ENCODE peak calls at places on chromosome 7, in eight cellular contexts. B is dorsolateral prefrontal cortex, X is GM23248, D is upper lobe of right lung, Y is H7, Q is transverse colon, F is RWPE2, K is testis. J is an unnamed sample.

GRCh38 chr7:27873981-27874957 is 134.3 kb downstream of the TAX1BP1 start:
- DNase-seq in B (peak; percentile 49), X (peak; percentile 41), D (peak; percentile 77), Y (no peak), Q (peak; percentile 49), F (no peak), K (peak; percentile 88), J (no peak)

GRCh38 chr7:101532000-101532399 is 97.1 kb downstream of the MYL10 start:
- DNase-seq in B (no peak), X (no peak), D (no peak), Y (peak; percentile 59), Q (no peak), F (no peak), K (no peak), J (no peak)

GRCh38 chr7:55050286-55050685 is 31.5 kb downstream of the EGFR start:
- DNase-seq in B (no peak), X (no peak), D (no peak), Y (no peak), Q (no peak), F (no peak), K (no peak), J (no peak)

GRCh38 chr7:25831901-25832411 is 320.0 kb upstream of the NFE2L3 start:
- DNase-seq in B (no peak), X (no peak), D (no peak), Y (no peak), Q (no peak), F (no peak), K (no peak), J (no peak)

GRCh38 chr7:39130740-39131538 is 153.2 kb downstream of the POU6F2 start:
- DNase-seq in B (no peak), X (no peak), D (peak; percentile 70), Y (peak; percentile 16), Q (no peak), F (no peak), K (peak; percentile 22), J (no peak)

GRCh38 chr7:94382155-94382554 is 12.5 kb upstream of the COL1A2 start:
- DNase-seq in B (no peak), X (peak; percentile 88), D (no peak), Y (no peak), Q (no peak), F (no peak), K (no peak), J (no peak)

GRCh38 chr7:102916426-102916825 is 3.6 kb downstream of the LRRC17 start:
- DNase-seq in B (no peak), X (peak; percentile 85), D (no peak), Y (no peak), Q (no peak), F (no peak), K (no peak), J (no peak)

GRCh38 chr7:47743898-47744612 is 162.1 kb upstream of the TNS3 start:
- DNase-seq in B (no peak), X (no peak), D (no peak), Y (peak; percentile 64), Q (no peak), F (no peak), K (no peak), J (no peak)

GRCh38 chr7:151242181-151243044 is 6.1 kb downstream of the SMARCD3 start:
- DNase-seq in B (no peak), X (no peak), D (no peak), Y (peak; percentile 53), Q (no peak), F (peak; percentile 25), K (no peak), J (no peak)

GRCh38 chr7:151243045-151243349 is 5.5 kb downstream of the SMARCD3 start:
- DNase-seq in B (no peak), X (no peak), D (peak; percentile 54), Y (no peak), Q (no peak), F (no peak), K (no peak), J (no peak)

GRCh38 chr7:151244871-151245346 is 3.6 kb downstream of the SMARCD3 start:
- DNase-seq in B (no peak), X (no peak), D (no peak), Y (peak; percentile 85), Q (no peak), F (no peak), K (no peak), J (no peak)

GRCh38 chr7:151244156-151244870 is 4.2 kb downstream of the SMARCD3 start:
- DNase-seq in B (no peak), X (peak; percentile 68), D (no peak), Y (peak; percentile 90), Q (peak; percentile 51), F (peak; percentile 31), K (peak; percentile 68), J (no peak)

DNA sequence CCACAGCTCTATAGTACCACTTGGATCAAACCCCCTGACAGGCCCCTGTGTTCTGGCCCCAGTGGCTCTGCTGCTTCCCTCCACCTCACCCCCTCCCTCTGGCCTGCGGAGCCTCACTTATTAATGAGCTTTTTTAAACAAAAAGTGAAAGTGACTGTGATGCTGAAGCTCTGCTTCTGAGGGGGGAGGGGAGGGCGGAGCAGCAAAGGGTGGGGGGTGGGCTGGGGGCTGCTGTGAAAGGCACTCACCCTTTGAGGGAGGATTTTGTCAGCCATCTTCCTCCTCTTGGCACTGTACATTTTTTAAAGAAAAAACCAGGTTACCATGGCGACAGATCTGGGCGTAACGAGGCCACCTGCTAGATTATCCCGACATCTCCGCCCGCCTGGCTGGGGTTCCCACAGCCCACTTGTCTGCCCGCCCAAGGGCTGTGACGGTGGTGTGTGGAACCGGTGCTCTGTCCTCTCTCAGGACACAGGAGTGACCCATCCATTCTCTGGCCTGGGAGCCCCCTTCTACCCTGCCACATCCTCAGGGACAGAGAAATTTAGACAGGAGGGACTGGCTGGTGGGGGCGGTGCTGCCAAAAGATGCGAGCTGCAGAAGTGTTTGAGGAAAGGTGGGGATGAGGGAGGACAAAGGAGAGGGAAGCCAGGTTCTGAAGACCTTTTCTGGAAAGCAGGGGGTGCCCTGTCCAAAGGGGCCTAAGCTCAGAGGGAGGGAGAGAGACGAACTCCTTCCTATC is 4.9 kb downstream of the SMARCD3 start:
- DNase-seq in B (no peak), X (no peak), D (peak; percentile 48), Y (peak; percentile 66), Q (no peak), F (peak; percentile 35), K (no peak), J (no peak)
- H3K27me3 ChIP-seq in B (no peaks in the 10 kb centered on the region), X (no peaks in the 10 kb centered on the region), D (peaks cover 23% of the 10 kb centered on the region), Y (peaks cover 37% of the 10 kb centered on the region), Q (peaks cover 49% of the 10 kb centered on the region), F (peaks cover 9% of the 10 kb centered on the region), K (no peaks in the 10 kb centered on the region), J (no peaks in the 10 kb centered on the region)

DNA sequence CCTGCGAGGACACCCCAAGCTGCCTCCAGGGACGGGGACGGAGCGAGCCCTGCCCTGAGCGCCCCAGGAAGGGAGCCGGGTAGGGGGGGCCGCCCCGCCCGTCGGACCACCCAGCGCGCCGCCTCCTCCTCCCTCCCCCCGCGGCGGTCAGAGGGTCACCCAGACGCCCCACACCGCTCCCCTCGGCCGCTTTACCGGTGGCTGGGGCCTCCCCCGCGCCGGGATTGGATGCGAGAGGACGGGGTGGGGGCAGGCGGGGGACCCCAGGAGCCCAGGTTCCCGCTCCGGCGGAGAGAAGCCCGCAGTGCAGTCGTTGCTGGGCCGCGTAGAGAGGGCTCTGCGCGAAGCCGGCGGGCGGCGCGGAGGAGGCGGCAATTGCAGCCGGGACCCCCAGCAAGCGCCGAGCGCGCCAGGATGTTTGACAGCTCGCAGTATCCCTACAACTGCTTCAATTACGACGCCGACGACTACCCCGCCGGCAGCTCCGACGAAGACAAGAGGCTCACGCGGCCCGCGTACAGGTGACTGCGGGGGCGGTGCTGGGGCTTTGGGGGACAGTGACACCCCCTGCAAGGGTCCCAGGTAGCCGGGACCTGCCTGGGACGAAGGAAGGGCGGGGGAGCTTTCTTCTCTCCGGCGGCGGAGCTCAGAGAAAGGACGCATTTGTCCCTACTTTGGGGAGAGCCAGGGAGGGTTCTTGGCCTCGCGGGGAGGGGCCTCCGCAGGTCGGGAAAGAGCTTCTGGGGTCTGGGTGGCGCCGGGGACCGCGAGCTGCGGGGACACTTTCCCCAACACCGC is at the start of gene FOXL3:
- DNase-seq in B (no peak), X (no peak), D (peak; percentile 58), Y (peak; percentile 88), Q (no peak), F (no peak), K (no peak), J (peak; percentile 35)
- H3K27me3 ChIP-seq in B (peaks cover 58% of the 10 kb centered on the region), X (peaks cover 71% of the 10 kb centered on the region), D (peaks cover 51% of the 10 kb centered on the region), Y (peaks cover 17% of the 10 kb centered on the region), Q (peaks cover 67% of the 10 kb centered on the region), F (peaks cover 91% of the 10 kb centered on the region), K (no peaks in the 10 kb centered on the region), J (peaks cover 10% of the 10 kb centered on the region)

GRCh38 chr7:132576723-132577089 is 436 bp upstream of the PLXNA4 start:
- DNase-seq in B (no peak), X (peak; percentile 26), D (no peak), Y (peak; percentile 82), Q (no peak), F (no peak), K (no peak), J (no peak)

GRCh38 chr7:132577206-132578049 is 1.2 kb upstream of the PLXNA4 start:
- DNase-seq in B (peak; percentile 52), X (peak; percentile 72), D (peak; percentile 76), Y (peak; percentile 94), Q (peak; percentile 42), F (no peak), K (peak; percentile 80), J (no peak)

GRCh38 chr7:132578050-132578370 is 1.7 kb upstream of the PLXNA4 start:
- DNase-seq in B (no peak), X (no peak), D (no peak), Y (no peak), Q (no peak), F (no peak), K (no peak), J (no peak)

GRCh38 chr7:132575336-132575986 is 809 bp downstream of the PLXNA4 start:
- DNase-seq in B (peak; percentile 36), X (peak; percentile 73), D (no peak), Y (peak; percentile 78), Q (peak; percentile 25), F (no peak), K (peak; percentile 76), J (no peak)

DNA sequence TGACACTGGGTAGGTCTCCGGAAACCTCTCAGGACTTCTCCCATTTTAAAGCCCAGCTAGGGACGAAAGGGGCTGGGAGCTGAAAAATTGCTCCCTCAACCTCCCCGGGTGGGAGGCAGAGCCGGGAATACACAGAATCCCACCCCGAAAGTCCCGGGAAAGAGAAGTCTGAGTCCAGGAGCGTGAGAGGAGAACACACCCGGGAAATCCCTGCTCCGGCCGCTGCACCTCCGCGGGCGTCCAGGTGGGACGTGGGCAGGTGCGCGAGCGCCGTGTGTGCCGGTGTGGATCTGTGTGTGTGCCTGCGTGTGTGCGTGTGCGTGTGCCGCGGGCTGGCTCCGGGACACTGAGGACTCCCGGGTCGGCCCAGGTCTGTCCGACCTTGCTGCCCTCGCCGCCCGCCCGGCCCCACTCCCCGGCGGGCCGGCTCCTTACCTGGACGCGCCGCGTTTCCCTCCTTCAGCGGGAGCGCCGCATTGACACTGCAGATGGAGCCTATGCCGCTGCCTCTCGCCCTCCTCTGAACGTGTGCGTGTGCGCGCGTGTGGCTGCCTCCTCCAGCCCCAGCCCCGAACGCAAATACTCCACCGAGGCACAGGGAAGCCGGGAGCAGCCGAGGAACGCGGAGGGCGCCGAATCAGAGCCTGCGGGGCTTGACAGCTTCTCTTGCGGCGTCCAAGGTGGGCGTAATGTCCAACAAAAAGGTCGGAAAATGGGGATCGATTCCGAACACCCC is at the start of gene PLXNA4:
- DNase-seq in B (no peak), X (peak; percentile 29), D (no peak), Y (peak; percentile 75), Q (no peak), F (no peak), K (peak; percentile 22), J (no peak)
- H3K27me3 ChIP-seq in B (peaks cover 29% of the 10 kb centered on the region), X (peaks cover 63% of the 10 kb centered on the region), D (peaks cover 57% of the 10 kb centered on the region), Y (peaks cover 67% of the 10 kb centered on the region), Q (peaks cover 77% of the 10 kb centered on the region), F (peaks cover 79% of the 10 kb centered on the region), K (no peaks in the 10 kb centered on the region), J (peaks cover 54% of the 10 kb centered on the region)

GRCh38 chr7:106047818-106048490 is 64.2 kb downstream of the SYPL1 start:
- DNase-seq in B (no peak), X (no peak), D (no peak), Y (no peak), Q (no peak), F (no peak), K (no peak), J (no peak)

GRCh38 chr7:106047146-106047545 is 65.0 kb downstream of the SYPL1 start:
- DNase-seq in B (no peak), X (no peak), D (no peak), Y (no peak), Q (no peak), F (no peak), K (no peak), J (no peak)

GRCh38 chr7:106045139-106045538 is 67.0 kb downstream of the SYPL1 start:
- DNase-seq in B (no peak), X (peak; percentile 26), D (no peak), Y (no peak), Q (no peak), F (no peak), K (no peak), J (no peak)

GRCh38 chr7:106048621-106049020 is 63.5 kb downstream of the SYPL1 start:
- DNase-seq in B (no peak), X (no peak), D (no peak), Y (no peak), Q (no peak), F (no peak), K (no peak), J (no peak)

GRCh38 chr7:106045592-106045991 is 66.5 kb downstream of the SYPL1 start:
- DNase-seq in B (no peak), X (peak; percentile 24), D (no peak), Y (no peak), Q (no peak), F (no peak), K (no peak), J (no peak)
- H3K27me3 ChIP-seq in B (no peaks in the 10 kb centered on the region), X (peaks cover 8% of the 10 kb centered on the region), D (no peaks in the 10 kb centered on the region), Y (no peaks in the 10 kb centered on the region), Q (no peaks in the 10 kb centered on the region), F (no peaks in the 10 kb centered on the region), K (no peaks in the 10 kb centered on the region), J (no peaks in the 10 kb centered on the region)

J was measured in breast epithelium.